ENCODE peak calls at places on chromosome 4, in four cellular contexts. W, Y, Z and B are unnamed samples.

GRCh38 chr4:10584042-10584441 is 100.5 kb downstream of the CLNK start:
- DNase-seq in W (peak), Z (no peak), Y (no peak), B (no peak)

GRCh38 chr4:23365086-23365485 is 524.8 kb downstream of the PPARGC1A start:
- DNase-seq in W (no peak), Y (no peak), Z (no peak), B (no peak)

GRCh38 chr4:133483600-133484246 is 334.6 kb downstream of the PCDH10 start:
- DNase-seq in W (no peak), Y (no peak), Z (no peak), B (no peak)

GRCh38 chr4:22465349-22465748 is 50.5 kb downstream of the ADGRA3 start:
- DNase-seq in W (no peak), Z (no peak), Y (no peak), B (no peak)

GRCh38 chr4:123397276-123398150 is 918 bp downstream of the SPRY1 start:
- DNase-seq in W (no peak), Z (no peak), Y (no peak), B (no peak)

GRCh38 chr4:118773082-118773792 is 62.7 kb downstream of the SEC24D start:
- DNase-seq in Y (no peak), W (no peak), Z (no peak), B (no peak)

GRCh38 chr4:22187203-22187835 is 238.7 kb upstream of the KCNIP4 start:
- DNase-seq in Y (no peak), W (no peak), Z (no peak), B (no peak)

GRCh38 chr4:142565771-142566170 is 280.3 kb downstream of the INPP4B start:
- DNase-seq in Y (no peak), Z (no peak), W (no peak), B (no peak)

GRCh38 chr4:33959519-33959918 is 2284.8 kb downstream of the ARAP2 start:
- DNase-seq in Y (no peak), Z (no peak), W (no peak), B (no peak)

DNA sequence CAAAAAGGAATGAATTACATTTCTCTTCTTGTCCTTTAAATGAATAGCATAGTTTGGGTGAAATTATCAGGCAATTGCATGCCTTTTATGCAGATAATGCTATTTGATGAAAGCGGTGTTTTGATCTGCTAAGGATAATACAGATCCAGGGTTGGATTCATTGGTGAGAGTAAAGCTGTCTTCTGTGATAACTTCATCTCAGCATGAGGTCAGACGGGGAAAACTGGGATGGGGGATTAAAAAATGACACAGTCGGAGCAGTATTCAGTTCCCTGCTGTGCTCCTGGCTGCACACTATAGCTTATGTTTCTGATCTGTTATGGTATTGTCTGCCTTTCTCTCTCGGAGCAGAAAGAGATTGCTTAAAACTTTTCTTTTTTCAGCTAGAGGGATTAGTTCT is 105.9 kb upstream of the TENM3 start:
- DNase-seq in Z (no peak), Y (no peak), W (no peak), B (no peak)
- TF ChIP-seq POLR2AphosphoS5 in Z (no peak), Y (no peak), W (no peak), B (no peak)

DNA sequence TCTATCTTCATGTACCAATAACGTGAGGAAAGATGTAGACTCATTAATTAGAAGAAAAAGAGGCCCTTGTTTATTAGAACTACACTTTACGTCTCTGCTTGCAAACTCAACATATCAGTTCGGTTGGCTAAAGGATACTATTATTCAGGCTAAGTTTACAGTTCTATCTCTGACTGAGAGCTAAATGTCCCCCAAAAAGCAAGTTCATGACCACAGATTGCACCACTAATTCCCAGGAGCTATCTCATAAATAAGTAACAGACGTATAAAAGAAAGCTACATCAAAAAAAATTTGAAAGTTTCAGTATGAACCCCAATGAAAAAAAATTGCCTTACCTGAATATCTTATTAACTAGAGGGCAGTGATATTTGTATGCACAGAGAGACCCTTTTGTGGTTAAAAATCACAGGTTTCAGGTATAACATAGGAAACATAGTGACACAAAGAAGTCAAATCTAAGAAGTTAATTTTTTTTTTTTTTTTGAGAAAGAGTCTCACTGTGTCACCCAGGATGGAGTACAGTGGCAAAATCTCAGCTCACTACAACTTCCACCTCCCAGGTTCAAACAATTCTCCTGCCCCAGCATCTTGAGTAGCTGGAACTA is 128.9 kb downstream of the MAB21L2 start:
- DNase-seq in Y (no peak), Z (no peak), W (no peak), B (no peak)
- TF ChIP-seq TAF1 in Y (no peak), Z (no peak), W (no peak), B (no peak)

GRCh38 chr4:184733654-184734524 is at the start of gene CENPU:
- DNase-seq in W (peak), Z (peak), Y (peak), B (peak)
- TF ChIP-seq POLR2A in W (peak), Z (peak), Y (peak), B (peak)

DNA sequence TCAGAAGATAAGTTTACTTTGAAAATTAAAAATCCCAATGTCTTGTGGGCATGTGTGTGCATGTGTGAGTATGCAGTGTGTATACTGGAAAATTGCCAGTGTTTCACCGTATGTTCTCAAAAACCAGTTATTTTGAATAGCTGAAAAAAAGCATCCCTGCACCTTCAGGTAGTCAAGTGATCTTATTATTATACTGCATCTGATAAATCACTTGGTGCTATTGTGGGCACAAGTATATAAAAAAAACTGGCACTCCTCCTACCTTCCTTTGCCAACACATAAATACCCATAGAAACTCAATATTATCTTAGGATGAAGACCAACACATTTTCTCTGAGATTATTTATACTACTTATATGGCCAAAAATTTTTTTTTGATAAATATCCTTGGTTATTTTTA is 91.5 kb upstream of the MAP9 start:
- DNase-seq in Y (no peak), W (no peak), Z (no peak), B (no peak)
- TF ChIP-seq POLR2AphosphoS5 in Y (no peak), W (no peak), Z (no peak), B (no peak)

GRCh38 chr4:185874516-185875230 is 62.7 kb upstream of the SORBS2 start:
- DNase-seq in W (no peak), Z (no peak), Y (no peak), B (no peak)
- TF ChIP-seq TAF1 in W (no peak), Z (no peak), Y (no peak), B (no peak)

DNA sequence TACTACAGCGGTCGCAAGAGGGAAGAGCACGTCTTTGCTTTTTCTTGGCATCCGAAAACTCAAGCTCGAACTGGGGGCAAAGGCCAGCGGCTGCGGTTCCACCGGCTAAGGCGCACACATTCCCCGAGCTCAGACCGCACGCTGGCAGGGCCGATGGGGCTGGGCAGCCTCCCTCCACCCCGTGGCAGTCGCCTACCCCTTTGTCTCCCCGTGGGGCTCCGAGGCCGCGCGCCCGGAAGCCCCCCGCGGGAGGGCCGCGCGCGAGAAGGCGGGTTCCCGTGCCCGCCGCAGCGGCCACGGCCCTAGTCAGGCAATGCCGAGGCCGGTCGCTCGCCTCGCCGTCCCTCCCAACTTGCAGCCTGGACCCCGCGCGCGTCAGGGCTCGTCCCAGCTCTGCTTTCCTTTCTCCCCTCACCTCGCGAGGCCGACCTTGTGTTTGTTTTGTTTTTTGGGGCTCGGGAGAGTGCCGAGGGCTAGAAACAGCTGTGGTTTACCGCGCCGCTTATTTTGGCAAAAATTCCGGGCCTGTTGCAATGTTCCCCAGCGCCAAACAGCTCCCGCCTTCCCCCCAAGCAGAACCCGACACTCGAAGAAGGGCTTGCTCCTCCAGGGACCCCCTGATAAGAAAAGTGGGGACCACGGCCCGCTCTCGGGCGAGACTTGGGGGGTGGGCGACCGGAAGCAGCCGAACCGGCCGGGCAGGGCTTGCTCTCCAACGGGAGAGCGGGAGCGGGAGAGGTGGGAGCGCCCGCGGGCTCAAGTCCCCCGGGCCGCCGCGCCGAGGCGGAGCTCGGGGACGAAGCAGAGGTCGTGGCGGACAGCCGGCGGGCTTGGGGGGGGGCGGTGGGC is 553 bp upstream of the N4BP2 start:
- DNase-seq in Z (peak), Y (peak), W (no peak), B (peak)
- TF ChIP-seq POLR2A in Z (peak), Y (peak), W (peak), B (peak)

GRCh38 chr4:8330821-8331566 is 61.4 kb downstream of the HTRA3 start:
- DNase-seq in Y (no peak), Z (no peak), W (no peak), B (no peak)
- TF ChIP-seq POLR2AphosphoS5 in Y (no peak), Z (no peak), W (no peak), B (no peak)

GRCh38 chr4:6263541-6264540 is 5.8 kb upstream of the WFS1 start:
- DNase-seq in W (no peak), Y (no peak), Z (no peak), B (no peak)

GRCh38 chr4:6265546-6265945 is 4.1 kb upstream of the WFS1 start:
- DNase-seq in Y (no peak), W (no peak), Z (no peak), B (no peak)

GRCh38 chr4:6262847-6263487 is 6.7 kb upstream of the WFS1 start:
- DNase-seq in Z (no peak), Y (no peak), W (no peak), B (no peak)

GRCh38 chr4:6259886-6260285 is 9.8 kb upstream of the WFS1 start:
- DNase-seq in Z (no peak), Y (no peak), W (no peak), B (no peak)

DNA sequence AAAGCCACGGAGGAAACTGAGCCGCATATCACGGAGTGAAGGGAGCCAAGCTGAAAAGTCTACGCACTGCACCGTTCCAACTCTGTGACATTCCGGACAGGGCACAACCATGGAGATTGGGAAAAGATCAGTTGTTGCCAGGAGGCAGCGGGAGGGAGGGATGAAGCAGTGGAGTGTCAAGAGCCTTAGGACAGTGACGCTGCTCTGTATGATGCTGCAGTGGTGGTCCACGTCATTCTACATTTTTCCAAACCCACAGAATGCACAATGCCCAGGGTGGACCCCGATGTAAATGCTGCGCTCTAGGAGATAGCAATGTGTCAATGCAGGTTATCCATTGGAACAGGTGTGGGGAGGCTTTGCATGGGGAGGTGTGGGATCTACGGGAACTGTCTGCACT is 7.5 kb upstream of the WFS1 start:
- DNase-seq in Y (no peak), Z (no peak), W (no peak), B (no peak)
- TF ChIP-seq TAF1 in Y (no peak), Z (no peak), W (no peak), B (no peak)

DNA sequence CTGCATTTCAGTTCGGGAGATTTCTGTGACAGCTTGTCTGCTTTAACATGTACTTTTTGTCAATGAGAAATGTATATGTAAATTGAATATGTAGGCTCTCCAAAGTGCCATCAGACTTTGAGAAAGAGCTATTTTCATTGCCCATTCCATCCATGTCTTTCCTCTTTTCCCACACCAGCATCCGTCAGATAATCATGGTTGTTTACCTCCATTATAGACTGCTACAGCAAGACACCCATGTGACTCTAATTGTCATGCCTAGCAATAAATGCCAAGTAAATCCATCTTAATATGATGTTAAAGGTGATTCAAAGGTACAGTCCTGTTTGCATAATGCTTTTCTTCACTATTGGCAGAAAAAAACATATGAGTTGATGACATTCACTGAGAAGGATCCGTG is 1019.3 kb upstream of the GRID2 start:
- DNase-seq in Z (no peak), W (no peak), Y (no peak), B (no peak)
- TF ChIP-seq POLR2A in Z (no peak), W (no peak), Y (no peak), B (no peak)